ENCODE peak calls at places on chromosomes 7 and 10, in ten cellular contexts. U, C, N, Z, T, A, L, H, D and B are unnamed samples.

GRCh38 chr10:4141471-4141870 is 356.5 kb upstream of the KLF6 start:
- DNase-seq in N (no peak), Z (no peak), T (no peak), L (peak; percentile 7), D (peak; percentile 37), H (no peak), A (no peak), C (no peak), U (no peak), B (no peak)

GRCh38 chr10:17171131-17171530 is 30.3 kb downstream of the TRDMT1 start:
- DNase-seq in N (no peak), A (no peak), C (no peak), L (no peak), T (no peak), Z (no peak), D (peak; percentile 38), U (no peak), H (no peak), B (no peak)

GRCh38 chr7:80498481-80499349 is 13.1 kb downstream of the GNAT3 start:
- DNase-seq in N (no peak), H (no peak), A (no peak), T (no peak), D (no peak), C (no peak), Z (no peak), L (no peak), U (no peak), B (no peak)

GRCh38 chr7:52030722-52031121 is 714.1 kb upstream of the COBL start:
- DNase-seq in H (no peak), D (no peak), N (no peak), U (no peak), C (no peak), A (no peak), Z (no peak), T (no peak), L (no peak), B (no peak)

GRCh38 chr7:152502813-152503790 is 67.3 kb upstream of the KMT2C start:
- DNase-seq in T (no peak), U (no peak), L (no peak), C (no peak), D (no peak), H (no peak), A (no peak), Z (no peak), N (no peak), B (no peak)

GRCh38 chr7:145065451-145065850 is 229.6 kb upstream of the TPK1 start:
- DNase-seq in D (no peak), L (no peak), C (no peak), U (no peak), A (no peak), Z (no peak), T (no peak), H (no peak), N (no peak), B (no peak)

GRCh38 chr7:25968205-25968993 is 183.6 kb upstream of the NFE2L3 start:
- DNase-seq in U (no peak), T (peak; percentile 54), D (no peak), L (no peak), N (no peak), C (peak; percentile 70), A (no peak), Z (no peak), H (peak; percentile 97), B (no peak)

GRCh38 chr10:22626784-22627183 is 87.6 kb downstream of the PIP4K2A start:
- DNase-seq in C (no peak), N (no peak), U (no peak), T (no peak), L (no peak), A (no peak), H (no peak), D (no peak), Z (no peak), B (no peak)

GRCh38 chr7:50662059-50662689 is 97.0 kb upstream of the DDC start:
- DNase-seq in Z (peak; percentile 83), A (no peak), D (no peak), T (no peak), H (no peak), U (no peak), N (no peak), C (no peak), L (no peak), B (no peak)

GRCh38 chr7:140209866-140210609 is 33.3 kb upstream of the KDM7A start:
- DNase-seq in D (no peak), N (no peak), T (peak; percentile 57), U (peak; percentile 71), C (peak; percentile 69), H (peak; percentile 93), L (no peak), Z (no peak), A (no peak), B (no peak)

GRCh38 chr7:140201393-140201792 is 24.6 kb upstream of the KDM7A start:
- DNase-seq in Z (no peak), C (no peak), L (no peak), U (no peak), D (no peak), A (no peak), H (no peak), N (no peak), T (no peak), B (no peak)

GRCh38 chr7:140203556-140203955 is 26.8 kb upstream of the KDM7A start:
- DNase-seq in Z (no peak), N (no peak), H (no peak), U (no peak), D (no peak), C (no peak), A (peak; percentile 18), T (no peak), L (no peak), B (no peak)

GRCh38 chr7:140206963-140207362 is 30.2 kb upstream of the KDM7A start:
- DNase-seq in U (no peak), C (no peak), D (no peak), L (no peak), A (no peak), Z (no peak), T (no peak), H (no peak), N (no peak), B (no peak)

DNA sequence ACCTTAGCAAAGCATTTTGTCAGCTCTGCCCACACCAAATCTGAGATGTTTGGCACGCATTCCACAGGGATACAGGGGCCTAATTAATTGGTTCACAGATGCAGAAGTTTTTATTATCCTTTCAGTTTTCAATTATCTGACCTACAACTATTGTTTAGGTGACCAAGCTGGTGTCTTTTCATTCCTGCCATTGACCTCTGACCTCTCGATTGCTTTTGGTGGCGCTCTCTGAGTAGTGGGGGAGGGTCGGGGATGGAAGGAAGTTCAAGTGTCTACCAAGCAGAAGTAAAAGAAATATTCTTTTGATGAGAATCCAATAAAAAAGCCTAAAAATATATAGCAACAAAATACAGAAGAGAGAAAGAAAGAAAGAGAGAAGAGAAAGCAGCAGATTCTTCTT is 28.8 kb upstream of the KDM7A start:
- DNase-seq in D (no peak), H (no peak), N (no peak), U (no peak), L (no peak), T (no peak), C (no peak), Z (no peak), A (no peak), B (no peak)
- H3K4me3 ChIP-seq in D (no peak overlapping the region), H (no peak overlapping the region), N (no peak overlapping the region), U (no peak overlapping the region), L (no peak overlapping the region), T (no peak overlapping the region), C (no peak overlapping the region), Z (no peak overlapping the region), A (no peak overlapping the region), B (no peak overlapping the region)

DNA sequence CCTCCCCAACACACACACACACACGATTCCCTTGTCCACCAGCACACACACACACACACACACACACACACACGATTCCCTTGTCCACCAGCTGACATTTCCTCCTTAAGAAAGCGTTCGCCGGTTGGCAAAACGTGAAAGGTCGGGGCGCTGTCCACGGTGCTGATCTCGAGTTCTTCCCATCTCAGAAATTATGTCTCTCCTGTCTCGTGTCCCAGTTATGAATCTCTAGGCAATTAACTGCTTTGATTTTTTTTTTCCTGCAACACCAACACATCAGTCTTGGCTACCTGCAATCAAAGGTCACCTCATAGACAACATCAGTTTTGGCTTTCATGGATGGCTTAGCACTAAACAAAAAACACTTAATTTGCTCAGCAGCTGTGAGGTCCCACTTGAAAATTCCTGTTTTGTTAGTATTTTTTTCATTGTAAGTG is 1.9 kb downstream of the INA start:
- DNase-seq in T (no peak), A (no peak), N (no peak), H (peak; percentile 11), C (peak; percentile 36), D (peak; percentile 86), Z (no peak), L (no peak), U (no peak), B (no peak)
- H3K4me3 ChIP-seq in T (no peak overlapping the region), A (peak overlapping the region; percentile 16), N (no peak overlapping the region), H (no peak overlapping the region), C (no peak overlapping the region), D (no peak overlapping the region), Z (no peak overlapping the region), L (no peak overlapping the region), U (no peak overlapping the region), B (no peak overlapping the region)

DNA sequence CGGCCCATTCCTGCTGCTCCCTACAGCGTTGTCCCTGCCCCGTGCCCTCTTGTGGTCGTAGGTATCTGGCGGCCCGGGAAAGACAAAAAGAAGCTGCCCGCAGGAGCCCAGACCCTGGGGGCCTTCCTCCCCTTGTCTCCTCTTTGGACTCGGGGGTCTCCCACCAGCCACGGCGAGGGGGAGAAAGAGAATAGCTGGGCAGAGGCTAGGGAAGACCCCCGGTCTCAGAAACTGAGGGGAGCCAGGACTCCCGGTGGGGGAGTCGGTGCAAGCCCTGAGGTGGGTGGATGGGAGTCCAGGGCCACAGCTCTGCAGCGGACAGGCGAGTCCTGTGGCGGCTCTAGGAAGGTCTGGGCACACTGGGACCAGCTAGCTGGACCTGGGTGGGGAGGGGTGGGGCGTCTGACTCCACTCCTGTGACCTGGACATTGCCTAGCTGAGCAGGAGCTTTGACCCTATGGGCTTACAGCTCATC is 1.3 kb upstream of the SH2D4B start:
- DNase-seq in A (no peak), D (no peak), T (no peak), N (no peak), C (no peak), U (peak; percentile 48), H (no peak), L (no peak), Z (peak; percentile 81), B (no peak)
- H3K4me3 ChIP-seq in A (peak overlapping the region; percentile 67), D (no peak overlapping the region), T (peak overlapping the region; percentile 33), N (peak overlapping the region; percentile 45), C (no peak overlapping the region), U (peak overlapping the region; percentile 49), H (peak overlapping the region; percentile 58), L (no peak overlapping the region), Z (peak overlapping the region; percentile 22), B (no peak overlapping the region)

DNA sequence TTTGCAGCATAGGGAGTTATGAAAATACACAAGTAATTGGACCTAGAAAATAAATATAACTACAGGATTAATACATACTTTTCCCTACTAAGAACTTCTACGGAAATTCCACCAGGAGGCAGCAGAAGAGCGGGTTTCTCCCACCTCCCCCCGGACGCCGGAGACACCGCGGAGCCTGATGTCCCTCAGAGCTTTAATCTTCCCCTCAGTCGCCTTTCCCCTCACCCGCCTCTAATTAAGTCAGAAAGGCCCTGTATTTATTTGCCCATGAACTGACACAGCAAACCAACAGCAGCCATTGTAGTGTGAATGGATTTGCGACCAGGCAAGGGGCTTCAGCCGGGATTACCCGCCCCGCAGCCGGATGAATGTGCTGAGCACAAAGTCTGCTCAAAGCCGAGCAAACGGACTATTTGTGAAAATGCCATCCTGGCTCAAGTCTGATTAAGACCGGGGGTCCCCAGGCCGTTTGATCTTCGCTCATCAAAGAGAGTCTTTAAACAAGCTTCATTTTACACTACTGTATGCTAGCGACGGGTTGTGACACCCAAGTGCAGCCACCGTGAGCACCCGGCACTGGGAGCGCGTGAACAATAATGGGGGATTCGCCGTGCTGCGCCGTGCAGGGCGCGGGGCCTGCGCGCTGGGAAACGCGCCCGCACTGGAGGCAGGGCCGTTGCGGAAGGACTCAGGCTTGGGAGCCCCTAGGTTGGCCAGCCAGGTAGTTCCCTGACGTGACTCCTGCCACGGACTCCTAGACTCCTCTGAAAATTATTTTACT is 5.6 kb upstream of the DKK1 start:
- DNase-seq in Z (peak; percentile 89), L (no peak), D (peak; percentile 79), N (peak; percentile 65), H (peak; percentile 43), T (no peak), A (no peak), C (peak; percentile 40), U (peak; percentile 68), B (no peak)
- H3K4me3 ChIP-seq in Z (no peak overlapping the region), L (peak overlapping the region; percentile 28), D (peak overlapping the region; percentile 56), N (peak overlapping the region; percentile 42), H (no peak overlapping the region), T (no peak overlapping the region), A (no peak overlapping the region), C (no peak overlapping the region), U (peak overlapping the region; percentile 45), B (peak overlapping the region; percentile 40)